ENCODE peak calls at places on chromosome 2, in eight cellular contexts. U, P, J, N, D, G, F and E are unnamed samples.

GRCh38 chr2:26914963-26915310 is 55.5 kb upstream of the MAPRE3 start:
- DNase-seq in N (no peak), F (no peak), G (no peak), D (no peak), P (no peak), U (no peak), J (no peak), E (no peak)

GRCh38 chr2:157692768-157693167 is 64.1 kb upstream of the ACVR1C start:
- DNase-seq in G (no peak), F (peak), J (no peak), N (no peak), P (no peak), U (no peak), D (no peak), E (no peak)

GRCh38 chr2:72602095-72602494 is 223.7 kb downstream of the EXOC6B start:
- DNase-seq in D (no peak), N (no peak), J (no peak), U (no peak), G (no peak), P (no peak), F (no peak), E (no peak)

GRCh38 chr2:165825041-165825440 is 31.0 kb upstream of the GALNT3 start:
- DNase-seq in P (no peak), D (no peak), J (no peak), G (no peak), F (no peak), U (peak), N (peak), E (no peak)

GRCh38 chr2:18475884-18476283 is 84.6 kb downstream of the RDH14 start:
- DNase-seq in N (no peak), J (no peak), D (no peak), U (no peak), F (no peak), G (no peak), P (no peak), E (no peak)

GRCh38 chr2:100222844-100223243 is 80.5 kb upstream of the AFF3 start:
- DNase-seq in F (no peak), G (no peak), D (no peak), J (no peak), P (no peak), N (no peak), U (no peak), E (no peak)

GRCh38 chr2:215782271-215782670 is 231.1 kb downstream of the MREG start:
- DNase-seq in G (no peak), J (no peak), P (no peak), F (no peak), D (no peak), U (no peak), N (no peak), E (no peak)

GRCh38 chr2:236974206-236974605 is 111.5 kb upstream of the COPS8 start:
- DNase-seq in U (no peak), F (no peak), P (no peak), D (no peak), N (no peak), G (no peak), J (no peak), E (no peak)

GRCh38 chr2:15058015-15058414 is 425.5 kb downstream of the LRATD1 start:
- DNase-seq in U (no peak), G (peak), F (no peak), J (no peak), D (peak), P (no peak), N (no peak), E (no peak)

GRCh38 chr2:54915101-54915500 is 135.2 kb downstream of the RTN4 start:
- DNase-seq in J (no peak), G (no peak), P (no peak), D (no peak), U (no peak), N (no peak), F (no peak), E (no peak)

GRCh38 chr2:62199392-62200125 is 3.6 kb downstream of the B3GNT2 start:
- DNase-seq in G (no peak), D (peak), P (no peak), U (no peak), N (no peak), J (no peak), F (no peak), E (no peak)

GRCh38 chr2:33086400-33087015 is 139.8 kb downstream of the LTBP1 start:
- DNase-seq in G (no peak), F (no peak), P (no peak), N (peak), U (peak), J (no peak), D (no peak), E (no peak)
- TF ChIP-seq CTCF in G (no peak), F (peak), P (peak), N (peak), U (no peak), J (no peak), D (no peak), E (no peak)

GRCh38 chr2:108219688-108220087 is 20.1 kb upstream of the SULT1C3 start:
- DNase-seq in F (no peak), D (no peak), G (no peak), P (no peak), U (no peak), J (no peak), N (no peak), E (no peak)

GRCh38 chr2:108212671-108213070 is 27.1 kb upstream of the SULT1C3 start:
- DNase-seq in U (no peak), D (no peak), J (no peak), F (peak), N (no peak), G (no peak), P (no peak), E (no peak)

GRCh38 chr2:108220191-108220590 is 19.6 kb upstream of the SULT1C3 start:
- DNase-seq in J (no peak), P (no peak), D (no peak), G (no peak), U (no peak), F (no peak), N (no peak), E (no peak)

GRCh38 chr2:108217211-108217610 is 22.6 kb upstream of the SULT1C3 start:
- DNase-seq in F (no peak), N (no peak), G (no peak), U (no peak), P (no peak), J (no peak), D (no peak), E (no peak)

GRCh38 chr2:108215794-108216211 is 24.0 kb upstream of the SULT1C3 start:
- DNase-seq in J (no peak), U (peak), D (no peak), F (peak), P (no peak), G (peak), N (no peak), E (peak)
- TF ChIP-seq CTCF in J (no peak), U (no peak), D (peak), F (peak), P (peak), G (no peak), N (peak), E (peak)

GRCh38 chr2:112020561-112020960 is 34.5 kb upstream of the TMEM87B start:
- DNase-seq in F (no peak), J (peak), U (no peak), G (no peak), D (no peak), P (no peak), N (no peak), E (no peak)
- TF ChIP-seq CTCF in F (peak), J (peak), U (no peak), G (no peak), D (no peak), P (no peak), N (no peak), E (no peak)

GRCh38 chr2:233049194-233049761 is 10.9 kb upstream of the INPP5D start:
- DNase-seq in F (no peak), U (no peak), N (no peak), G (no peak), J (no peak), P (no peak), D (no peak), E (no peak)
- TF ChIP-seq CTCF in F (no peak), U (no peak), N (no peak), G (no peak), J (no peak), P (no peak), D (no peak), E (no peak)

GRCh38 chr2:129193961-129194360 is 785.5 kb upstream of the RAB6C start:
- DNase-seq in N (no peak), P (no peak), F (no peak), U (no peak), D (no peak), G (no peak), J (peak), E (no peak)
- TF ChIP-seq CTCF in N (no peak), P (no peak), F (peak), U (no peak), D (no peak), G (no peak), J (no peak), E (no peak)